ENCODE peak calls at places on chromosome 20, in six cellular contexts. A is cerebellar cortex; K is NCI-H774; G is GM12892; R is esophagus squamous epithelium; N is stimulated activated CD4-positive, alpha-beta T cell treated with anti-CD3 and anti-CD28 coated beads, Interleukin-2, amount 100 ng/mL, for 48 hours. J is an unnamed sample.
A peak's percentile ranks its signal among the peaks of the same experiment; 100 is the strongest.

GRCh38 chr20:20744170-20744725 is 31.8 kb upstream of the RALGAPA2 start:
- DNase-seq in A (no peak), K (peak; percentile 36), G (no peak), R (no peak), N (no peak), J (no peak)

GRCh38 chr20:2397091-2397490 is 16.4 kb downstream of the TGM6 start:
- DNase-seq in A (no peak), K (no peak), G (no peak), R (no peak), N (no peak), J (no peak)

GRCh38 chr20:15739056-15739455 is 834.2 kb downstream of the KIF16B start:
- DNase-seq in A (no peak), K (no peak), G (no peak), R (no peak), N (no peak), J (no peak)

GRCh38 chr20:51412991-51413471 is 129.5 kb downstream of the NFATC2 start:
- DNase-seq in A (peak; percentile 43), K (no peak), G (no peak), R (no peak), N (no peak), J (no peak)

GRCh38 chr20:23889775-23890187 is 10.2 kb upstream of the CST5 start:
- DNase-seq in A (peak; percentile 24), K (peak; percentile 9), G (no peak), R (no peak), N (peak; percentile 52), J (no peak)

GRCh38 chr20:6994452-6994851 is 227.0 kb downstream of the BMP2 start:
- DNase-seq in A (no peak), K (no peak), G (no peak), R (no peak), N (no peak), J (no peak)

GRCh38 chr20:39462436-39462835 is 500.3 kb downstream of the DHX35 start:
- DNase-seq in A (no peak), K (no peak), G (no peak), R (no peak), N (no peak), J (no peak)

GRCh38 chr20:20894280-20894679 is 181.8 kb upstream of the RALGAPA2 start:
- DNase-seq in A (no peak), K (peak; percentile 51), G (no peak), R (no peak), N (no peak), J (no peak)

GRCh38 chr20:45732199-45732598 is 10.1 kb downstream of the SPINT4 start:
- DNase-seq in A (no peak), K (no peak), G (no peak), R (no peak), N (no peak), J (no peak)

GRCh38 chr20:6178537-6178936 is 55.7 kb upstream of the FERMT1 start:
- DNase-seq in A (peak; percentile 9), K (no peak), G (no peak), R (no peak), N (no peak), J (no peak)

GRCh38 chr20:24102749-24103148 is 114.2 kb upstream of the GGTLC1 start:
- DNase-seq in A (no peak), K (no peak), G (no peak), R (no peak), N (no peak), J (no peak)

GRCh38 chr20:39670987-39671386 is 708.8 kb downstream of the DHX35 start:
- DNase-seq in A (no peak), K (no peak), G (no peak), R (no peak), N (no peak), J (no peak)

GRCh38 chr20:3000852-3001523 is 42.4 kb upstream of the GNRH2 start:
- DNase-seq in A (peak; percentile 78), K (peak; percentile 2), G (no peak), R (no peak), N (no peak), J (peak; percentile 27)

GRCh38 chr20:58703765-58704331 is 11.2 kb downstream of the NPEPL1 start:
- DNase-seq in A (no peak), K (no peak), G (no peak), R (no peak), N (no peak), J (no peak)

GRCh38 chr20:58303547-58303946 is 6.0 kb upstream of the RAB22A start:
- DNase-seq in A (no peak), K (no peak), G (no peak), R (no peak), N (no peak), J (no peak)

GRCh38 chr20:25072226-25072811 is 9.6 kb downstream of the VSX1 start:
- DNase-seq in A (no peak), K (no peak), G (no peak), R (no peak), N (no peak), J (no peak)

GRCh38 chr20:62977613-62978558 is 25.4 kb downstream of the SLC17A9 start:
- DNase-seq in A (no peak), K (peak; percentile 78), G (peak; percentile 78), R (no peak), N (peak; percentile 63), J (no peak)

GRCh38 chr20:8790442-8791074 is 278.3 kb upstream of the PLCB4 start:
- DNase-seq in A (peak; percentile 79), K (no peak), G (no peak), R (no peak), N (no peak), J (no peak)

GRCh38 chr20:59006167-59006863 is 739 bp downstream of the CTSZ start:
- DNase-seq in A (no peak), K (no peak), G (no peak), R (no peak), N (no peak), J (no peak)

GRCh38 chr20:2742934-2743559 is 50.5 kb downstream of the EBF4 start:
- DNase-seq in A (peak; percentile 53), K (no peak), G (peak; percentile 56), R (no peak), N (peak; percentile 74), J (peak; percentile 4)

GRCh38 chr20:25065625-25066338 is 7.8 kb upstream of the ACSS1 start:
- DNase-seq in A (peak; percentile 86), K (no peak), G (no peak), R (no peak), N (peak; percentile 52), J (no peak)

GRCh38 chr20:59010321-59010994 is 3.4 kb upstream of the CTSZ start:
- DNase-seq in A (no peak), K (no peak), G (no peak), R (no peak), N (no peak), J (no peak)

GRCh38 chr20:37378785-37379598 is 33.1 kb downstream of the SRC start:
- DNase-seq in A (no peak), K (no peak), G (no peak), R (no peak), N (no peak), J (no peak)

GRCh38 chr20:44810061-44810390 is 320 bp downstream of the RIMS4 start:
- DNase-seq in A (no peak), K (no peak), G (no peak), R (no peak), N (peak; percentile 1), J (no peak)

GRCh38 chr20:43938932-43939761 is 24.5 kb downstream of the TOX2 start:
- DNase-seq in A (no peak), K (no peak), G (no peak), R (no peak), N (no peak), J (peak; percentile 67)

GRCh38 chr20:58127731-58128130 is 100.7 kb downstream of the ANKRD60 start:
- DNase-seq in A (no peak), K (no peak), G (no peak), R (no peak), N (no peak), J (no peak)

GRCh38 chr20:2610326-2610725 is 42.1 kb upstream of the NOP56 start:
- DNase-seq in A (no peak), K (no peak), G (no peak), R (no peak), N (no peak), J (no peak)

GRCh38 chr20:18224968-18225568 is 63.3 kb upstream of the ZNF133 start:
- DNase-seq in A (no peak), K (no peak), G (no peak), R (no peak), N (no peak), J (no peak)

GRCh38 chr20:46246527-46246926 is 61.8 kb downstream of the CDH22 start:
- DNase-seq in A (no peak), K (no peak), G (no peak), R (no peak), N (no peak), J (no peak)

GRCh38 chr20:48456361-48457184 is 371.2 kb downstream of the PREX1 start:
- DNase-seq in A (no peak), K (no peak), G (no peak), R (no peak), N (no peak), J (no peak)

GRCh38 chr20:62254021-62254724 is 15.9 kb downstream of the OSBPL2 start:
- DNase-seq in A (no peak), K (no peak), G (no peak), R (no peak), N (no peak), J (no peak)